ENCODE peak calls at places on chromosomes 5 and 9, in six cellular contexts. R is H9, Z is mesenchymal stem cell, Y is neuronal stem cell, E is IMR-90, Q is H1. G is an unnamed sample.

GRCh38 chr5:5139358-5140050 is 626 bp upstream of the ADAMTS16 start:
- DNase-seq in R (peak), Z (no peak), Y (peak), E (no peak), Q (no peak), G (no peak)

GRCh38 chr5:120464627-120465280 is 654 bp downstream of the PRR16 start:
- DNase-seq in R (peak), Z (peak), Y (peak), E (peak), Q (no peak), G (no peak)

GRCh38 chr5:141849371-141850182 is 28.6 kb downstream of the PCDH1 start:
- DNase-seq in R (peak), Z (peak), Y (peak), E (peak), Q (peak), G (peak)

GRCh38 chr5:149406203-149406978 is 27.3 kb upstream of the IL17B start:
- DNase-seq in R (peak), Z (peak), Y (no peak), E (peak), Q (no peak), G (no peak)

GRCh38 chr9:18979367-18979766 is 53.6 kb downstream of the SAXO1 start:
- DNase-seq in R (no peak), Z (peak), Y (no peak), E (peak), Q (no peak), G (no peak)

GRCh38 chr5:133875179-133875578 is 93.2 kb downstream of the C5orf15 start:
- DNase-seq in R (no peak), Z (no peak), Y (no peak), E (no peak), Q (no peak), G (no peak)

GRCh38 chr9:37061763-37062162 is 27.7 kb upstream of the PAX5 start:
- DNase-seq in R (no peak), Z (peak), Y (no peak), E (peak), Q (no peak), G (peak)

GRCh38 chr5:53819482-53819881 is 259.0 kb downstream of the NDUFS4 start:
- DNase-seq in R (no peak), Z (no peak), Y (no peak), E (no peak), Q (no peak), G (no peak)

GRCh38 chr9:71209890-71210289 is 88.5 kb upstream of the TRPM3 start:
- DNase-seq in R (no peak), Z (no peak), Y (no peak), E (no peak), Q (no peak), G (no peak)

GRCh38 chr9:128552744-128553221 is 396 bp downstream of the SPTAN1 start:
- DNase-seq in R (peak), Z (no peak), Y (peak), E (no peak), Q (peak), G (no peak)
- H3K4ac ChIP-seq in R (no peak), Z (peak), Y (no peak), E (peak), Q (no peak), G (peak)

DNA sequence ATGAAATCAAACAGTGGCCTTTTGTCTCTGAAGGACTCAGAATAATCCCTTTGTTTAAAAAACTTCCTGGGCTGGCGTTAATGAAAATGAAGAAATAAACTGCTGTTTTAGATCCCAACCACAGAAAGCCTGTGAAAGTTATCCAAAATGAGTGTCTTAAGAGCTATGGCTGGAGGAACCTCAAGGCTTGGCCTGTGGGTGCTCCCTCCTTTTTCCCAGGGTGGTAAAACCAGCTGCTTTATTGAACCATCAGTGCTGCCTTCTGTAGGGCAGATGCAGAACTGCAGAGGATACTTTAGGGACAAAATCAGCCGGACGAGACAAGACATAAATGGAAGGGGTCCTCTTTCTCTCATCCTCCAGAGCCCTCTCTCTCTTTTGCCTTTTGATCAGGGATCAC is 100.9 kb downstream of the SMARCA2 start:
- DNase-seq in R (peak), Z (peak), Y (no peak), E (no peak), Q (peak), G (no peak)
- H3K23ac ChIP-seq in R (no peak), Z (no peak), Y (no peak), E (no peak), Q (no peak), G (no peak)

DNA sequence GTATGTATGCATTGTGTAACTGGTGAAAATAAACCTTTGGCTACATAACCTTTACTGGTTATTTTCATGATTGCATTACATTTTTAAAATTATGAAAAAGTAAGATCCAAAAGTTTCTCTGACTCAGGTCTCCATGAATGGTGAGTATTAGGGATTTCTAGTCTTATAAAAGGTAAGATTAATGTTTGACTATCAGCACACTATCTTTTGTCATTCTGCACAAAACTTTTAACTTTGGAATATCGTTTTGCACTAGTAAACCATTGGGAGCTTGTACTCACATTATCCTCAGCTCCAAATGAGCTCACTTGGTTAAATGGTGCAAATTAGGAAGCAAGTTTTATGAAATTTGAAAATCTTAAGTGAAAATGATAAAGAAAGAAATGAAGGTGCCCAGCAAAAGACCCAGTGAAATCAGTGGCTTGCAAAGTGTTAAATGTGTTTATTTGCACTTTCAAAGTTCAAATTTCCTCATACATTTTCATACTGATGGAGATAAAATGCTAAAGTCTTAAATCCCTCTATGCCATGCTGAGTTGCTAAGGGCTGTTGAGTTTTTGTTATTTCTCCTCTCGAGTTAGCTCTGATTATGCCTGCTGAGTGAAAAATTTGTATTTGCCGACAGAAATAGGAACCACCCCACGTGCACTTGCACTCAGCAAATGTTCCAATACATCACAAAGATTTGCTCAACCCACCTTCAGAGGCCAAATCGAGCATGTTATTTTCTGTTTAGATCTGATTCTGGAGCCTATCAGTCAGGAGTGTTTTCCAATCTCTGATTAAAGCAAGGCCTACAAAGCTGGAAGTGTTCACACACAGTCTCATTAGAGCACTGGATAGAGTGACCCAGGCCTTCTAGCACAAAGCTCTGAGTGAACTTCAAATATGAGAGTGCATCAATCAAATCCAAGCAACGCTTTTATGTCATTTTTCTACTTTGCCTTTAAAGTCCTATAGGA is 885.6 kb downstream of the NR2F1-AS1 start:
- DNase-seq in R (no peak), Z (no peak), Y (no peak), E (no peak), Q (no peak), G (no peak)
- H2AFZ ChIP-seq in R (no peak), Z (no peak), Y (peak), E (no peak), Q (peak), G (no peak)

DNA sequence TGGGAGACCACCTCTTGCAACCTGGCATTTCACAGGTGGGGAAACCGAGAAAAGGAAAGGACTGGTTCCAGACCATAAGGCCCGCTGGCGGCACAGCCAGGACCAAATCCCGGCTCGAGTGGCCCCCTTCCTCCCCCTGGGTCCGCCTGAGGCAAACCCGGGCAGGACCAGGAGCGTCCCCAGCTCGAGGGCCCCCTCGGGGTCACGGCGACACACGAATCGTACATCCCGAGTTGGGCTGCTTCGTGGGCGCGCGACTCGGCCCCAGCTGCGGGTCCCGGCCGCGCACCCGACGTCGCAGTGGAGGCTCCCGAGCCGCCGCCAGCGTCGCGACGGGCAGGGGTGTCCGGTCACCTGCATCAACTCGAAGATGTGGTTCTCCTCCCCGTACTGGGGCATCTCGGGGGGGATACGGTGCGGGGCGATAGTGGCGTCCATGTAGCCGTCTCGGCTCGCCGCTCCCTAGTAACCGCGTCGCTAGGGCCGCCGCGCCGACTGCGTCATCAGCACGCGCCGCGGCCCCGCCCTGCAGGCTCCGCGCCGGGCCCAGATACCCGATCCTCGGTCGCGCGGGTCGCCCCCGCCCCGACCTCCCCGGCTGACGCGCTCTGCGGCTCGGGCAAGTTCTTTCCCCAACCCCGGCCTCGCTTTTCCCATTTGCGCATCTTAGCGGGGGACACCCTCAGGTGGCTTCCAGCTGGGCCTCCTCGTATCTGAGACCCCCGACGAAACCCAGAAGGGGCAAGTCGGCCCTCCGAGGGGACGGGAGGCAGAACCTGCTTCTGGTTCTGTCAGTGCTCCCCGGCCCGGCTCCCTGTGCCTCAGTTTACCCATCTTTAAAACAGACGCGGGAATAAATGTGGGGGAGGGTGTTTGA is at the start of gene AK8:
- DNase-seq in R (peak), Z (peak), Y (peak), E (peak), Q (peak), G (peak)
- H3K4ac ChIP-seq in R (no peak), Z (peak), Y (no peak), E (peak), Q (no peak), G (peak)